ENCODE peak calls at places on chromosomes 1 and 21, in four cellular contexts. T, G, J and I are unnamed samples.

GRCh38 chr1:248924696-248925532 is 18.9 kb downstream of the PGBD2 start:
- DNase-seq in T (peak), G (no peak), J (no peak), I (peak)

GRCh38 chr1:31683997-31684396 is 19.8 kb downstream of the COL16A1 start:
- DNase-seq in J (no peak), G (no peak), T (no peak), I (no peak)

GRCh38 chr1:183456826-183457225 is 15.5 kb upstream of the SMG7 start:
- DNase-seq in J (no peak), T (no peak), G (no peak), I (no peak)

GRCh38 chr1:15668089-15668754 is 15.9 kb upstream of the PLEKHM2 start:
- DNase-seq in J (no peak), G (no peak), T (peak), I (no peak)

GRCh38 chr21:16071082-16071481 is 341.3 kb downstream of the USP25 start:
- DNase-seq in T (peak), J (no peak), G (no peak), I (peak)

GRCh38 chr21:34594566-34595234 is 20.2 kb downstream of the RCAN1 start:
- DNase-seq in T (no peak), J (no peak), G (no peak), I (no peak)

GRCh38 chr1:150366416-150367296 is 2.7 kb downstream of the RPRD2 start:
- DNase-seq in T (peak), G (no peak), J (no peak), I (peak)

GRCh38 chr1:178011101-178011828 is 41.4 kb upstream of the SEC16B start:
- DNase-seq in G (peak), J (no peak), T (peak), I (peak)

GRCh38 chr1:30040081-30041019 is 683.0 kb downstream of the MATN1 start:
- DNase-seq in T (no peak), G (no peak), J (no peak), I (no peak)

GRCh38 chr1:3321559-3322439 is 132.7 kb upstream of the ARHGEF16 start:
- DNase-seq in J (no peak), G (no peak), T (no peak), I (peak)

GRCh38 chr1:146049436-146049835 is 27.9 kb upstream of the HJV start:
- DNase-seq in G (no peak), T (no peak), J (no peak), I (no peak)

GRCh38 chr1:237562247-237562823 is 328.4 kb downstream of the ZP4 start:
- DNase-seq in G (peak), J (no peak), T (peak), I (peak)

GRCh38 chr1:116429821-116430374 is 56.9 kb downstream of the ATP1A1 start:
- DNase-seq in J (no peak), T (no peak), G (no peak), I (no peak)

GRCh38 chr1:161096514-161096913 is 1.6 kb upstream of the KLHDC9 start:
- DNase-seq in G (no peak), T (peak), J (no peak), I (peak)

GRCh38 chr1:53267761-53268160 is 29.4 kb upstream of the MAGOH start:
- DNase-seq in J (no peak), T (no peak), G (no peak), I (no peak)

GRCh38 chr1:161487483-161487827 is 17.8 kb upstream of the FCGR2A start:
- DNase-seq in J (peak), G (no peak), T (peak), I (peak)

GRCh38 chr1:17669866-17670451 is 85.2 kb upstream of the ACTL8 start:
- DNase-seq in T (no peak), J (peak), G (no peak), I (no peak)

GRCh38 chr1:59232209-59232608 is 64.7 kb upstream of the FGGY start:
- DNase-seq in T (peak), J (no peak), G (no peak), I (no peak)

GRCh38 chr1:194538453-194538852 is 1352.0 kb upstream of the B3GALT2 start:
- DNase-seq in T (no peak), G (no peak), J (no peak), I (no peak)

GRCh38 chr1:115314765-115315164 is 23.3 kb downstream of the NGF start:
- DNase-seq in J (no peak), G (peak), T (peak), I (peak)

GRCh38 chr1:235098991-235099390 is 29.6 kb downstream of the TOMM20 start:
- DNase-seq in J (no peak), T (no peak), G (no peak), I (no peak)

GRCh38 chr1:222817529-222817928 is 2.7 kb downstream of the DISP1 start:
- DNase-seq in J (no peak), G (peak), T (peak), I (peak)

GRCh38 chr1:96361251-96361856 is 360.2 kb upstream of the PTBP2 start:
- DNase-seq in J (no peak), T (no peak), G (no peak), I (no peak)

GRCh38 chr1:29264773-29265389 is 28.6 kb downstream of the PTPRU start:
- DNase-seq in T (peak), J (no peak), G (no peak), I (peak)

GRCh38 chr1:53068314-53069084 is 6.5 kb downstream of the PODN start:
- DNase-seq in J (no peak), G (no peak), T (no peak), I (no peak)

GRCh38 chr1:247517795-247518612 is 18.2 kb downstream of the OR2C3 start:
- DNase-seq in T (no peak), J (peak), G (no peak), I (no peak)

GRCh38 chr1:8349961-8350360 is 32.0 kb downstream of the SLC45A1 start:
- DNase-seq in T (peak), G (no peak), J (peak), I (peak)

GRCh38 chr1:202164271-202165037 is 4.1 kb upstream of the PTPN7 start:
- DNase-seq in T (no peak), G (no peak), J (no peak), I (no peak)

GRCh38 chr1:247681288-247681897 is 1.9 kb upstream of the OR13G1 start:
- DNase-seq in J (no peak), T (peak), G (peak), I (peak)

GRCh38 chr1:156900019-156900718 is 6.7 kb downstream of the PEAR1 start:
- DNase-seq in G (no peak), J (no peak), T (peak), I (peak)

GRCh38 chr21:36964832-36965719 is 1.4 kb downstream of the HLCS start:
- DNase-seq in G (no peak), J (no peak), T (no peak), I (no peak)

GRCh38 chr1:154863702-154864174 is 6.3 kb downstream of the KCNN3 start:
- DNase-seq in J (no peak), G (no peak), T (peak), I (peak)

GRCh38 chr1:24292887-24293286 is 26.3 kb upstream of the GRHL3 start:
- DNase-seq in G (no peak), T (no peak), J (no peak), I (no peak)

GRCh38 chr1:179153217-179153616 is 71.3 kb downstream of the TOR3A start:
- DNase-seq in J (no peak), T (no peak), G (no peak), I (peak)

GRCh38 chr1:16172964-16173446 is 17.1 kb upstream of the EPHA2 start:
- DNase-seq in T (peak), J (no peak), G (no peak), I (no peak)

DNA sequence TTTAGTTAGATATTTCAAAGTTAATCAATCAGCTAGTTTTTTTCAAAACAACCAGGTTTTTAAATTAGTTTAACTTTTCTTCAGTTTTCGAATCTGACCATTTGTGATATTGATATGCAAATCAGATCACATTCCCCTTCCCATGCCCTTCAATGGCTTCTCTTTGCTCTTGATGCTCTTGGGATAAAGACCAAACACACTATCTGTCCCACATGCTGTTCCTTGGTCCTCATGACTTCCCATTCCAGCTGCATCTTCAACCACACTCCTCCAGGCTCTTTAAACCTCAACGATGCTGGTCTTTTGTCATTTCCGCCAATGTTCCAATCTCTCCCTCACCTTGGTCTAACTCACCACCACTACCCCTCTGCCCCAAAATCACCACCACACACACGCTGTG is 285.8 kb downstream of the LMX1A start:
- DNase-seq in G (no peak), J (no peak), T (no peak), I (no peak)
- H3K4me3 ChIP-seq in G (no peak), J (no peak), T (no peak), I (no peak)

DNA sequence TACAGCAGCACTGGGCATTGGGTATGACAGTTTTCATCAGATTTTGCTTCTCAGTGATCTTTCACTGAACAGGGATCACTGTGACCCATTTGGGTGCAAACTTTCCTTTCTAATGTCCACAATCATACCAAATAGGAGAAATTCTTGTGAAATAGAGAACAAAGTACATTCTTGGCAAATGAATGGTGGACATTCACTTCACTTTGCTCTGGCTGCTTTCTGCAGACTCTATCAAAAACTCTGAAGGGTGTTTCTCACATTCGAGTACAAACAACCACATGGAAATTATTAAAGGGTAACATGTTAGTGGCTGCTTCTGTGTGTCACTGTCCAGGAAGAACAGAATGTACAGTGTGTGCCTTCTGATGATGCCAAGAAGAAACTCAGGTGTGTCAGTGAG is 61.9 kb upstream of the ADAM30 start:
- DNase-seq in T (no peak), G (no peak), J (no peak), I (peak)
- TF ChIP-seq CTCF in T (no peak), G (no peak), J (no peak), I (no peak)

DNA sequence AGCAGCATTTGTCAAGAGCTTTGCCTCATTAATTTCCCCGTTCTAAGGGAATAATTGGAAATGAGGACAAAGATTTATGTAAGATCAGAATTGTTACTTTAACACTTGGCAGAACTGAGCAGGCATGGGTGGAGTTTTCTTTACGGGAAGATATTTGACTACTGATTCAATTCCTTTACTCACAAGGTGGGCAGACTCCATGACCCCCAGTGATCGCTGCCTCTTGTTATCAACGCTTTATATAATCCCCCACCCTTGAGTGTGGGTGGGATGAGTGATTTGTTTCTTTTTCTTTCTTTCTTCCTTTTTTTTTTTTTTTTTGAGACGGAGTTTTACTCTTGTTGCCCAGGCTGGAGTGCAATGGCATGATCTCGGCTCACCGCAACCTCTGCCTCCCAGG is 65.3 kb upstream of the TENT5B start:
- DNase-seq in T (no peak), G (no peak), J (no peak), I (no peak)
- H3K4me3 ChIP-seq in T (no peak), G (no peak), J (no peak), I (no peak)

GRCh38 chr1:85074365-85074964 is 26.2 kb upstream of the MCOLN3 start:
- DNase-seq in J (no peak), T (no peak), G (no peak), I (no peak)

GRCh38 chr1:85078903-85079302 is 30.6 kb upstream of the MCOLN3 start:
- DNase-seq in G (no peak), T (peak), J (no peak), I (peak)
- TF ChIP-seq CTCF in G (peak), T (peak), J (no peak), I (peak)

DNA sequence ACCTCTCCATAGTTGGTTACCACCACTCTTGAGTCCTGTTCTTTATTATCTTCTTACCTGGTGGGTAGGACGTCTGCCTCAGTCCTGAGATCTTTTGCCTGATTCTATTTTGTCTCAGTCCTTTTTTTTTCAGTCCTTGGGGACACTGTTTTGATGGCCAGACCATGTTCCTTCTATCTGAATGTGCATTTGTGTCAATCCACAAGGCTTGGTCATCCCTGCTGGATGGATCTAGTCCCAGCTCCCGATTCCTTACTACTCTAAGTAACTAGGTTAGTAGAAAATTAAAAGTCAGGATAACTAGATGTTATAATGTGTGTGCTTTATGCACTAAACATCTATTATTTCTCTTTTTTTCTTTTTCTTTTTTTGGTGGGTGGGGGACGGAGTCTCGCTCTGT is 28.1 kb upstream of the AK4 start:
- DNase-seq in G (no peak), J (no peak), T (no peak), I (peak)
- H3K4me3 ChIP-seq in G (no peak), J (no peak), T (no peak), I (no peak)

GRCh38 chr1:26959722-26960624 is at the start of gene KDF1:
- DNase-seq in G (no peak), J (no peak), T (no peak), I (no peak)
- TF ChIP-seq CTCF in G (peak), J (no peak), T (no peak), I (no peak)

GRCh38 chr1:61053281-61053711 is 29.1 kb upstream of the NFIA start:
- DNase-seq in J (no peak), G (no peak), T (no peak), I (no peak)
- H3K4me3 ChIP-seq in J (peak), G (no peak), T (peak), I (no peak)

GRCh38 chr1:218361298-218362065 is 16.3 kb downstream of the TGFB2 start:
- DNase-seq in G (no peak), J (no peak), T (peak), I (peak)
- TF ChIP-seq CTCF in G (peak), J (peak), T (peak), I (peak)

DNA sequence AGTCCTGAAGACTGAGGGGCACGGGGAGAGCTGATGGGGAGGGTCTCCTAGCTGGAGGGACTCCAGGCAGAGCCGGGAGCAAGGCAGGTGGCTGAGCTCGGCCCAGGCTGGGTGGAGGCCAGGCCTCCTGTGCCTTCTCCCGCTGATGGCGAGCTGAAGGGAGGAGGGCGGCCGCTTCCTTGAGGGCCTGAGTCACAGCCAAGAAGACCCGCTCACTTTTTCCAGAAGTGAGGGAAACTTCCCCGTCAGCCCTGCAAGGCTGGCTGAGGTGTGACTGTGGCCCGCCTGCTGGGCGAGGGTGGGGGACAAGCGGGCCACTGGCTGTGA is 1.7 kb upstream of the VWA1 start:
- DNase-seq in J (no peak), T (peak), G (no peak), I (no peak)
- H3K4me3 ChIP-seq in J (peak), T (no peak), G (no peak), I (no peak)

GRCh38 chr1:207219979-207220889 is 101.2 kb upstream of the CD55 start:
- DNase-seq in J (no peak), G (no peak), T (no peak), I (no peak)
- TF ChIP-seq CTCF in J (no peak), G (no peak), T (no peak), I (no peak)